ENCODE peak calls at places on chromosomes 3 and 15, in six cellular contexts. C is neuronal stem cell, F is mesenchymal stem cell, E is mesendoderm, Y is IMR-90, K is H1. H is an unnamed sample.

GRCh38 chr3:133540896-133541674 is 32.4 kb upstream of the CDV3 start:
- DNase-seq in Y (peak), F (peak), E (no peak), K (no peak), C (no peak), H (peak)

GRCh38 chr3:133457465-133458067 is 57.7 kb downstream of the BFSP2 start:
- DNase-seq in K (no peak), C (no peak), Y (no peak), E (no peak), F (no peak), H (no peak)

GRCh38 chr3:158571969-158572765 is 1.2 kb downstream of the MLF1 start:
- DNase-seq in E (no peak), Y (no peak), F (no peak), K (no peak), C (no peak), H (no peak)

GRCh38 chr3:72145506-72146380 is 360.8 kb upstream of the PROK2 start:
- DNase-seq in C (no peak), Y (peak), F (peak), K (no peak), E (peak), H (no peak)

GRCh38 chr3:137866933-137867332 is 102.8 kb downstream of the SOX14 start:
- DNase-seq in F (no peak), C (no peak), E (peak), K (no peak), Y (no peak), H (peak)

GRCh38 chr15:69852482-69853275 is 245.0 kb downstream of the TLE3 start:
- DNase-seq in E (no peak), C (no peak), K (no peak), Y (peak), F (peak), H (no peak)

GRCh38 chr15:99429681-99430081 is 136.1 kb upstream of the MEF2A start:
- DNase-seq in C (no peak), F (no peak), K (no peak), E (no peak), Y (no peak), H (no peak)

GRCh38 chr15:77804210-77804609 is 171.5 kb upstream of the LINGO1 start:
- DNase-seq in K (no peak), Y (no peak), C (no peak), E (peak), F (no peak), H (no peak)

GRCh38 chr3:195834675-195835583 is 23.2 kb upstream of the MUC4 start:
- DNase-seq in E (no peak), C (no peak), Y (no peak), K (no peak), F (no peak), H (no peak)

DNA sequence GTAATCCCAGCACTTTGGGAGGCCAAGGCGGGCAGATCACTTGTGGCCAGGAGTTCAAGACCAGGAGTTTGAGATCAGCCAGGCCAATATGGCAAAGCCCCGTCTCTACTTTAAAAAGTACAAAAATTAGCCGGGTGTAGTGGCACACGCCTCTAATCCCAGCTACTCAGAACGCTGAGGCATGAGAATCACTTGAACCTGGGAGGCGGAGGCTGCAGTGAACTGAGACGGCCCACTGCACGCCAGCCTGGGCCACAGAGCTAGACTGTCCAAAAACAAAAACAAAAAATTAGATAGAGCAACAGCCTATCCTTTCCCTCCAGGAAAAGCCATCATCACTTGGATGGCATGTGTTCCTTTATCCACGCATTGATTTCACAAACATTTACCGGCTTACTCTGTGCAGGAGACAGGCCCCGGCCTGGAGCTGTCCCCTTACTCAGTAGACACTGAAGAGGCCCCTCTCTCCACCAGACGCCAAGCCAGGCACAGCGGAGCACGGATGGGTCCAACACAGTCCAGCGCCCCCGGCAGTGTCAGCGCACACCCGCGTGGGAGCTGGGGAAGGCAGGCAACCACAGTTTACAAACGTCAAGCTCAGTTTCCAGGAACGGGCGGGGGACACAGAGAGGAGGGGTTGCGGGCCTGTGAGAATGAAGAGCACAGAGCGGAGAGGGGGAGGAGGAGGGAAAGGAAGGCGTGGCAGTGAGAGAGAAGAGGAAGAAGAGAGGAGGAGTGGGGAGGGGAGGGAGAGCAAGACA is 3.1 kb downstream of the GP5 start:
- DNase-seq in Y (peak), C (no peak), F (peak), E (peak), K (peak), H (no peak)
- H3K9ac ChIP-seq in Y (no peak), C (peak), F (no peak), E (peak), K (no peak), H (no peak)

GRCh38 chr3:149375824-149376196 is 1.6 kb downstream of the TM4SF1 start:
- DNase-seq in F (no peak), E (no peak), C (no peak), Y (no peak), K (no peak), H (no peak)
- H3K4me3 ChIP-seq in F (peak), E (no peak), C (no peak), Y (peak), K (no peak), H (no peak)

GRCh38 chr3:32456429-32457130 is 46.1 kb downstream of the CMTM6 start:
- DNase-seq in E (no peak), K (peak), Y (no peak), F (no peak), C (no peak), H (no peak)

GRCh38 chr3:32455609-32456428 is 46.8 kb downstream of the CMTM6 start:
- DNase-seq in F (no peak), C (no peak), Y (no peak), K (no peak), E (peak), H (no peak)

GRCh38 chr3:32459474-32459873 is 43.2 kb downstream of the CMTM6 start:
- DNase-seq in F (no peak), C (no peak), E (no peak), K (no peak), Y (no peak), H (no peak)

GRCh38 chr3:32457971-32458471 is 44.6 kb downstream of the CMTM6 start:
- DNase-seq in K (peak), E (peak), F (no peak), C (no peak), Y (no peak), H (no peak)

GRCh38 chr3:32460031-32460749 is 42.5 kb downstream of the CMTM6 start:
- DNase-seq in E (peak), C (peak), K (peak), Y (no peak), F (no peak), H (no peak)
- H2BK5ac ChIP-seq in E (no peak), C (no peak), K (peak), Y (no peak), F (no peak), H (no peak)

DNA sequence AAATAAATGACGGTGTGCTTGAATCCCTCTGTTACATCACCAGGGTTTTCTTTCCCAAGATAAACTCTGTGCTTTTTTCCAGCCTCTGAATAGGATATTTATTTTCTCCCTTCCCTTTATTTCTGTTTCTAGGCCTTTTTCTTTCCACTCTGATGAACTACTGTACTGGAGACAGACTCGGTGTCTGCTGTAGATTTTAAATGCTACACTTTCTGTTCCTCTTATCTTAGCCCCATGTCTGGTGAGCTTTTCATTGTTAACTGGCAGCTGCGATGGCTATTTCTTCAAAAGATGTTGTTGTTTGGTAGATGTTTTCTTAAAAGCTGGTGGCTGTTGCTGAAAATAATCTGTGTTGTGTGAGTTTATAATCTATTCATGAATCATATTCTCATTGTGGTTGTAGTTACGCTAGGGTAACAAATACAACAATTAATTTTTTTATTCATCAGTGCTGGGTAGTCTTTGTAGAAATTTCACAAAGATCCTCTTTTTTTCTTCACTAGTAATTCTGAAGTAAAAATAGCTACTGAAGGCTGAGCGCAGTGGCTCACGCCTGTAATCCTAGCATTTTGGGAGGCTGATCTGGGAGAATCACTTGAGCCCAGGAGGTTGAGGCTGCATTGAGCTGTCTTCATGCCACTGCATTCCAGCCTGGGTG is 15.6 kb upstream of the SCAANT1 start:
- DNase-seq in K (no peak), C (no peak), E (no peak), F (no peak), Y (peak), H (no peak)
- H3K9ac ChIP-seq in K (no peak), C (no peak), E (no peak), F (no peak), Y (no peak), H (no peak)

GRCh38 chr3:67647390-67647878 is 7.0 kb downstream of the SUCLG2 start:
- DNase-seq in Y (peak), F (peak), C (no peak), E (no peak), K (no peak), H (peak)
- H3K4me3 ChIP-seq in Y (no peak), F (no peak), C (no peak), E (no peak), K (no peak), H (no peak)

DNA sequence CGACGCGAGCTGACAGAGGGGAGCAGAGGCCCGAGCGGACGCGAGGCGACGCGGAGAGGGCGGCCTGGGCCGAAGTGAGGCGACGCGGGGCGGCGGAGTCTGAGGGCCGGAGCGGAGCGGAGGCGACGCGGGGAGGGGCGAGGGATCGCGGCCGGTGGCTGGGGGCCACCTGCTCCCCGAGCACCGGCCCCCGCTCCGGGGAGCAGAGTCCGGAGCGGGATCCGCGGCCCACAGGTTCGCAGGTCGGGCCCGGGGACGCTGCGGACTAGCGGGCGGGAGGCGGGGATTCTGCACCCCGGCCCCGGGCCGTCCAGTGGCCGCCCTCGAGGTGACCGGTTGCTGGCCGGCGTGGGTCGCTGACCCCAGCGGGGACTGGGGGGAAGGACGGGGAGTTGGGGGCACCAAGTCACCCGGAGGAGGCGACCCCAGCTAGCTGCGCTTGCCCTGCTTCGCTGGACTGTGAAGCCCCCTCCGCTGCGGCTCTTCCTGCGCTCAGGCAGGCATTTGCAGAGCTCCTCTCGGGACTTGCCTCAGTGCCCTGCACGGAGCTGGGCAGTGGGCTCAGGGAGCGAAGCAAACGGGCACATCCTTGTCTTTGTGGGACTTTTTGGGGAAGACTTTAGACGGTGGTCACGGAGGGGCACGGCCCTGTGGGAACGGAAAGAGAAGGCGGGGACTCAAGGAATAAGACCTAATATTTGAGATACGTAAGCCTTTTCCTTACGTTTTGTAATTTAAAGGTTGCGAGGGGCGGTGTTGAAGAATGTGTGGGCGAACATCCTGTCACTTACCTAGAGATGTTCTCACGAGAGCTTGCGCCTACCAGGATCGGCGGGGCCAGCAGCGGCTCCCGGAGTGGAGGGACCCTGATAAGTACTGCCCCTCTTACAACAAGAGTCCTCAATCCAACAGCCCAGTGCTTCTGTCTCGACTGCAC is 568 bp downstream of the HMCES start:
- DNase-seq in K (peak), C (peak), F (peak), E (peak), Y (peak), H (peak)
- H2BK5ac ChIP-seq in K (peak), C (peak), F (no peak), E (no peak), Y (peak), H (peak)

GRCh38 chr15:89089316-89090230 is 1.3 kb downstream of the ABHD2 start:
- DNase-seq in E (no peak), C (no peak), F (no peak), K (no peak), Y (no peak), H (no peak)

GRCh38 chr15:89087066-89087829 is 1.0 kb upstream of the ABHD2 start:
- DNase-seq in F (no peak), Y (no peak), C (no peak), K (no peak), E (no peak), H (no peak)

GRCh38 chr15:89085289-89085906 is 2.9 kb upstream of the ABHD2 start:
- DNase-seq in Y (no peak), K (no peak), F (no peak), E (no peak), C (no peak), H (no peak)

GRCh38 chr15:89088605-89089315 is 504 bp downstream of the ABHD2 start:
- DNase-seq in F (peak), K (no peak), C (no peak), Y (peak), E (no peak), H (no peak)

GRCh38 chr15:89087830-89088604 is at the start of gene ABHD2:
- DNase-seq in F (peak), E (peak), C (peak), Y (peak), K (peak), H (peak)
- H3K9ac ChIP-seq in F (peak), E (peak), C (peak), Y (peak), K (peak), H (peak)

GRCh38 chr3:36434682-36435426 is 54.5 kb downstream of the STAC start:
- DNase-seq in C (no peak), F (no peak), K (no peak), E (no peak), Y (no peak), H (no peak)
- H3K4me3 ChIP-seq in C (no peak), F (no peak), K (no peak), E (no peak), Y (no peak), H (no peak)

GRCh38 chr3:127598841-127599570 is 795 bp downstream of the MCM2 start:
- DNase-seq in C (no peak), Y (no peak), F (no peak), E (peak), K (no peak), H (peak)
- H2BK5ac ChIP-seq in C (no peak), Y (no peak), F (no peak), E (no peak), K (peak), H (no peak)

DNA sequence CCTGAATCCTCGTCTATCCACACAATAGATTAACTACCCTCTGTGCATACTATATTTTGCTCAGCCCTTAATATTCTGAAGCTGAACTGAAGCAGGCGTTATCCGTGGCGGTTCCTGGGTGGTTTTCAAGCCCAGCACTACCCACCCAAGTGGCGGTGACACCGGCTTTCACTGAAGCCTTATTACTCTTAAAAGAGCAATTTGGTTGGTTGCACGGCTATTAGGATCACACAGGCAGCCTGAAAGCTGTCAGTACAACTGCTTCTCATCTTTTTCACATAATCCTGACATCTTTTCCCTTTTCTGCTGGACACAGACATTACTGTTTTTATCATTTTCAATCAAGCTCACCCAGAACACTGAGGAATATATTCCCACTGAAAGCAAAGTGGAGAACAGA is 525.3 kb upstream of the ZNF717 start:
- DNase-seq in E (no peak), C (no peak), F (no peak), Y (no peak), K (no peak), H (no peak)
- H3K9ac ChIP-seq in E (no peak), C (no peak), F (peak), Y (peak), K (no peak), H (no peak)